ENCODE peak calls at places on chromosomes 12 and 14, in six cellular contexts. F is lower leg skin; R is body of pancreas; M is CD4-positive, alpha-beta T cell; T is MCF 10A; G is head of caudate nucleus. N is an unnamed sample.

GRCh38 chr14:36660736-36661505 is 739 bp upstream of the PAX9 start:
- DNase-seq in F (no peak), R (peak), M (no peak), T (no peak), G (no peak), N (no peak)

GRCh38 chr12:123441523-123442164 is 5.2 kb upstream of the RILPL2 start:
- DNase-seq in F (no peak), R (no peak), M (no peak), T (no peak), G (no peak), N (no peak)

GRCh38 chr12:58051378-58051777 is 110.0 kb downstream of the ATP23 start:
- DNase-seq in F (no peak), R (no peak), M (no peak), T (no peak), G (no peak), N (no peak)

GRCh38 chr12:46268349-46268616 is 560 bp downstream of the SLC38A1 start:
- DNase-seq in F (no peak), R (no peak), M (peak), T (no peak), G (peak), N (no peak)

GRCh38 chr14:63435838-63436237 is 107.3 kb downstream of the PPP2R5E start:
- DNase-seq in F (peak), R (peak), M (no peak), T (peak), G (no peak), N (no peak)

GRCh38 chr12:105341010-105341409 is 10.5 kb downstream of the C12orf75 start:
- DNase-seq in F (no peak), R (no peak), M (no peak), T (peak), G (no peak), N (no peak)

GRCh38 chr12:65302891-65303290 is 24.4 kb downstream of the MSRB3 start:
- DNase-seq in F (no peak), R (no peak), M (no peak), T (no peak), G (no peak), N (no peak)

GRCh38 chr14:55600784-55601561 is 21.0 kb downstream of the KTN1 start:
- DNase-seq in F (no peak), R (no peak), M (no peak), T (peak), G (no peak), N (no peak)

GRCh38 chr12:46437411-46437810 is 64.8 kb upstream of the SLC38A2 start:
- DNase-seq in F (no peak), R (no peak), M (no peak), T (no peak), G (no peak), N (no peak)

GRCh38 chr12:31316964-31317363 is 9.0 kb downstream of the SINHCAF start:
- DNase-seq in F (no peak), R (no peak), M (no peak), T (no peak), G (no peak), N (no peak)

GRCh38 chr14:89422181-89422951 is 5.3 kb upstream of the FOXN3 start:
- DNase-seq in F (peak), R (peak), M (no peak), T (no peak), G (no peak), N (no peak)

GRCh38 chr12:59403259-59403932 is 192.4 kb upstream of the SLC16A7 start:
- DNase-seq in F (peak), R (peak), M (no peak), T (peak), G (peak), N (no peak)

GRCh38 chr12:84772281-84772680 is 140.3 kb downstream of the SLC6A15 start:
- DNase-seq in F (no peak), R (no peak), M (no peak), T (no peak), G (no peak), N (no peak)

GRCh38 chr12:110107369-110108281 is 16.5 kb upstream of the IFT81 start:
- DNase-seq in F (no peak), R (peak), M (no peak), T (peak), G (no peak), N (no peak)

GRCh38 chr14:32601908-32602307 is 272.8 kb downstream of the AKAP6 start:
- DNase-seq in F (no peak), R (no peak), M (no peak), T (no peak), G (no peak), N (no peak)

GRCh38 chr12:121858662-121859572 is at the start of gene HPD:
- DNase-seq in F (peak), R (peak), M (no peak), T (peak), G (no peak), N (peak)

GRCh38 chr12:87140257-87140656 is 884.1 kb upstream of the MGAT4C start:
- DNase-seq in F (no peak), R (no peak), M (no peak), T (peak), G (no peak), N (no peak)

GRCh38 chr12:65324056-65324455 is 45.6 kb downstream of the MSRB3 start:
- DNase-seq in F (no peak), R (no peak), M (no peak), T (no peak), G (no peak), N (no peak)

GRCh38 chr14:106277503-106277902 is 751.1 kb downstream of the TMEM121 start:
- DNase-seq in F (no peak), R (no peak), M (no peak), T (peak), G (no peak), N (no peak)

GRCh38 chr12:52543985-52544888 is 8.7 kb downstream of the KRT71 start:
- DNase-seq in F (no peak), R (no peak), M (no peak), T (no peak), G (peak), N (no peak)

GRCh38 chr12:11958216-11959091 is 112.3 kb upstream of the BCL2L14 start:
- DNase-seq in F (no peak), R (no peak), M (no peak), T (peak), G (no peak), N (peak)

GRCh38 chr12:57779736-57780135 is 2.9 kb upstream of the TSFM start:
- DNase-seq in F (no peak), R (no peak), M (no peak), T (no peak), G (no peak), N (no peak)

GRCh38 chr14:91184559-91184958 is 59.9 kb downstream of the GPR68 start:
- DNase-seq in F (no peak), R (no peak), M (no peak), T (no peak), G (no peak), N (no peak)

GRCh38 chr12:8698132-8698829 is 490 bp downstream of the RIMKLB start:
- DNase-seq in F (peak), R (peak), M (peak), T (peak), G (peak), N (peak)

GRCh38 chr14:65258391-65258790 is 154.1 kb upstream of the FUT8 start:
- DNase-seq in F (no peak), R (no peak), M (no peak), T (peak), G (no peak), N (peak)

GRCh38 chr14:96120392-96120791 is 81.2 kb downstream of the C14orf132 start:
- DNase-seq in F (no peak), R (no peak), M (no peak), T (no peak), G (no peak), N (no peak)

GRCh38 chr12:116657921-116658495 is 79.9 kb downstream of the SPRING1 start:
- DNase-seq in F (no peak), R (no peak), M (no peak), T (no peak), G (no peak), N (no peak)

GRCh38 chr14:83988274-83988673 is 1541.7 kb upstream of the FLRT2 start:
- DNase-seq in F (no peak), R (no peak), M (no peak), T (peak), G (no peak), N (no peak)